ENCODE peak calls at places on chromosomes 6 and 20, in nine cellular contexts. K is NCI-H774; O is stimulated activated CD8-positive, alpha-beta memory T cell treated with anti-CD3 and anti-CD28 coated beads, Interleukin-15, amount 100 ng/mL, for 4 hours; P is SW 1271; A is T-helper 1 cell; J is GM23338; T is DMS79; D is fibroblast of lung; M is MV-4-11. H is an unnamed sample.

GRCh38 chr6:166424431-166424830 is 41.7 kb upstream of the MPC1 start:
- DNase-seq in P (no peak), A (no peak), T (no peak), K (no peak), O (no peak), J (no peak), M (no peak), D (no peak), H (no peak)

GRCh38 chr6:135094403-135094821 is 39.8 kb upstream of the HBS1L start:
- DNase-seq in K (no peak), O (no peak), M (peak), J (no peak), T (no peak), A (no peak), D (peak), P (no peak), H (peak)

GRCh38 chr6:16199792-16200191 is 38.6 kb upstream of the GMPR start:
- DNase-seq in D (no peak), T (no peak), P (no peak), A (no peak), K (no peak), O (no peak), J (no peak), M (no peak), H (no peak)

GRCh38 chr6:160883560-160883959 is 108.0 kb upstream of the MAP3K4 start:
- DNase-seq in A (no peak), P (no peak), O (no peak), D (no peak), J (no peak), M (no peak), T (no peak), K (no peak), H (no peak)

GRCh38 chr6:91711518-91711917 is 1124.6 kb upstream of the MAP3K7 start:
- DNase-seq in K (no peak), D (no peak), T (no peak), J (no peak), A (no peak), O (no peak), M (no peak), P (no peak), H (no peak)

GRCh38 chr6:162058281-162058875 is 669.2 kb downstream of the PRKN start:
- DNase-seq in M (no peak), D (peak), O (no peak), A (no peak), P (no peak), J (no peak), T (no peak), K (no peak), H (peak)

GRCh38 chr6:24401458-24401857 is 1.3 kb upstream of the MRS2 start:
- DNase-seq in K (no peak), T (no peak), P (no peak), D (no peak), J (peak), M (no peak), O (no peak), A (no peak), H (no peak)

GRCh38 chr6:15623282-15624116 is 39.3 kb downstream of the DTNBP1 start:
- DNase-seq in J (peak), O (no peak), D (no peak), P (no peak), K (peak), T (no peak), A (no peak), M (peak), H (peak)

GRCh38 chr20:63350597-63351379 is 10.4 kb downstream of the CHRNA4 start:
- DNase-seq in K (no peak), M (no peak), D (no peak), A (no peak), J (no peak), O (no peak), P (no peak), T (no peak), H (no peak)

GRCh38 chr6:125986295-125986955 is at the start of gene TRMT11:
- DNase-seq in A (peak), O (peak), K (peak), D (peak), T (peak), J (peak), P (peak), M (peak), H (peak)

GRCh38 chr6:134361011-134361410 is 43.1 kb upstream of the SGK1 start:
- DNase-seq in O (no peak), D (no peak), M (no peak), K (no peak), A (no peak), T (no peak), J (no peak), P (no peak), H (no peak)

GRCh38 chr20:5741089-5741488 is 9.1 kb upstream of the SHLD1 start:
- DNase-seq in T (peak), A (no peak), K (no peak), P (no peak), D (peak), J (no peak), O (no peak), M (no peak), H (no peak)

GRCh38 chr6:122165014-122165413 is 234.4 kb upstream of the HSF2 start:
- DNase-seq in T (no peak), J (no peak), O (no peak), K (no peak), P (no peak), A (no peak), D (no peak), M (no peak), H (no peak)

GRCh38 chr6:13576017-13576416 is 1.6 kb downstream of the SIRT5 start:
- DNase-seq in A (no peak), J (no peak), O (no peak), M (no peak), D (no peak), P (no peak), K (no peak), T (no peak), H (no peak)

GRCh38 chr6:1391692-1392309 is 2.4 kb downstream of the FOXF2 start:
- DNase-seq in J (no peak), D (no peak), O (no peak), A (no peak), M (no peak), K (no peak), P (no peak), T (no peak), H (no peak)

GRCh38 chr20:36113015-36113414 is 41.5 kb upstream of the EPB41L1 start:
- DNase-seq in A (no peak), D (no peak), M (no peak), K (no peak), T (no peak), J (no peak), P (no peak), O (no peak), H (no peak)

GRCh38 chr20:36919715-36920333 is 31.7 kb downstream of the SAMHD1 start:
- DNase-seq in O (no peak), D (peak), A (no peak), M (peak), T (peak), J (peak), P (no peak), K (peak), H (peak)

GRCh38 chr6:87832025-87832825 is 130.2 kb upstream of the AKIRIN2 start:
- DNase-seq in K (no peak), P (no peak), O (no peak), A (no peak), J (peak), M (peak), D (peak), T (peak), H (no peak)

GRCh38 chr6:52497652-52498408 is 77.7 kb downstream of the EFHC1 start:
- DNase-seq in P (no peak), D (peak), M (peak), K (peak), O (no peak), T (peak), A (no peak), J (no peak), H (no peak)

GRCh38 chr20:49717693-49718092 is 4.0 kb upstream of the B4GALT5 start:
- DNase-seq in P (no peak), M (peak), J (no peak), D (no peak), A (no peak), K (no peak), O (no peak), T (no peak), H (no peak)

GRCh38 chr6:150767585-150768164 is 97.8 kb upstream of the MTHFD1L start:
- DNase-seq in D (peak), A (no peak), J (peak), P (no peak), O (no peak), T (no peak), M (no peak), K (no peak), H (no peak)

GRCh38 chr6:36949636-36950035 is 4.9 kb upstream of the PI16 start:
- DNase-seq in M (no peak), T (no peak), K (no peak), A (no peak), P (no peak), D (peak), O (no peak), J (no peak), H (peak)

GRCh38 chr6:157436200-157436943 is 55.4 kb downstream of the ZDHHC14 start:
- DNase-seq in M (no peak), D (no peak), O (no peak), J (no peak), T (no peak), A (no peak), P (no peak), K (no peak), H (no peak)

GRCh38 chr6:82442320-82442719 is 78.7 kb downstream of the TPBG start:
- DNase-seq in K (no peak), J (no peak), O (no peak), T (no peak), A (no peak), P (no peak), M (no peak), D (no peak), H (no peak)

GRCh38 chr6:74574794-74575193 is 631.1 kb downstream of the COL12A1 start:
- DNase-seq in P (no peak), A (no peak), K (no peak), O (no peak), T (no peak), M (peak), D (peak), J (peak), H (no peak)

GRCh38 chr6:139376054-139376355 is 1.6 kb upstream of the CITED2 start:
- DNase-seq in T (no peak), K (peak), D (peak), M (peak), O (no peak), A (no peak), P (no peak), J (no peak), H (peak)

GRCh38 chr20:1130849-1131248 is 12.4 kb downstream of the PSMF1 start:
- DNase-seq in A (no peak), O (no peak), K (no peak), M (peak), J (no peak), T (no peak), D (no peak), P (no peak), H (no peak)

GRCh38 chr6:11224252-11224965 is 8.1 kb downstream of the NEDD9 start:
- DNase-seq in A (no peak), K (no peak), M (no peak), O (no peak), J (no peak), P (no peak), D (peak), T (no peak), H (no peak)

H was measured in RWPE1.